ENCODE peak calls at places on chromosome 15, in eight cellular contexts. W is left ventricle myocardium inferior; N is OCI-LY7; G is CD8-positive, alpha-beta memory T cell; H is CD8-positive, alpha-beta T cell; L is spleen; E is fibroblast of lung; X is cardiac fibroblast. K is an unnamed sample.

GRCh38 chr15:41153733-41154132 is 37.7 kb upstream of the INO80 start:
- DNase-seq in W (no peak), N (no peak), H (no peak), L (no peak), X (no peak), G (no peak), E (no peak), K (no peak)

GRCh38 chr15:99514306-99514705 is 51.5 kb upstream of the MEF2A start:
- DNase-seq in L (peak; percentile 51), G (no peak), N (no peak), H (no peak), X (no peak), W (no peak), E (peak; percentile 14), K (no peak)

GRCh38 chr15:40762919-40763800 is 708 bp upstream of the GCHFR start:
- DNase-seq in E (peak; percentile 57), N (no peak), L (peak; percentile 83), G (no peak), X (peak; percentile 62), H (peak; percentile 60), W (peak; percentile 56), K (peak; percentile 54)

GRCh38 chr15:85010472-85011209 is 29.0 kb downstream of the PDE8A start:
- DNase-seq in W (no peak), G (peak; percentile 15), N (peak; percentile 62), H (no peak), E (no peak), L (no peak), X (peak; percentile 67), K (peak; percentile 83)

GRCh38 chr15:76059320-76060097 is at the start of gene TMEM266:
- DNase-seq in H (no peak), G (no peak), L (peak; percentile 79), E (peak; percentile 26), X (peak; percentile 9), N (no peak), W (peak; percentile 39), K (peak; percentile 13)

GRCh38 chr15:57422113-57422754 is 45.9 kb downstream of the CGNL1 start:
- DNase-seq in N (no peak), H (no peak), G (no peak), W (no peak), E (no peak), X (peak; percentile 65), L (no peak), K (no peak)

GRCh38 chr15:91345761-91346160 is 245.7 kb downstream of the SV2B start:
- DNase-seq in G (no peak), X (no peak), H (no peak), N (no peak), L (no peak), W (no peak), E (no peak), K (no peak)

GRCh38 chr15:84108725-84109124 is 126.8 kb upstream of the GOLGA6L4 start:
- DNase-seq in L (no peak), H (no peak), X (peak; percentile 16), G (no peak), W (no peak), E (peak; percentile 20), N (no peak), K (peak; percentile 13)

GRCh38 chr15:91192285-91193058 is 92.4 kb downstream of the SV2B start:
- DNase-seq in G (no peak), L (no peak), X (no peak), W (no peak), E (no peak), H (no peak), N (no peak), K (no peak)

GRCh38 chr15:89903858-89904130 is 9.0 kb downstream of the ARPIN start:
- DNase-seq in X (no peak), H (no peak), W (no peak), E (no peak), G (no peak), N (no peak), L (no peak), K (no peak)

GRCh38 chr15:60901647-60902046 is 327.5 kb downstream of the RORA start:
- DNase-seq in G (no peak), W (no peak), H (no peak), N (no peak), E (no peak), X (no peak), L (no peak), K (no peak)

GRCh38 chr15:79412429-79412828 is 19.7 kb upstream of the MINAR1 start:
- DNase-seq in L (no peak), E (no peak), N (no peak), G (no peak), H (no peak), W (no peak), X (no peak), K (no peak)

GRCh38 chr15:67171471-67171870 is 83.0 kb downstream of the AAGAB start:
- DNase-seq in E (no peak), L (no peak), G (no peak), X (no peak), H (no peak), N (no peak), W (no peak), K (no peak)

GRCh38 chr15:57100136-57100539 is 181.7 kb downstream of the TCF12 start:
- DNase-seq in N (peak; percentile 37), L (no peak), G (no peak), E (no peak), H (no peak), X (no peak), W (no peak), K (no peak)

GRCh38 chr15:98085003-98085639 is 124.6 kb downstream of the ARRDC4 start:
- DNase-seq in H (no peak), X (peak; percentile 78), E (peak; percentile 50), G (peak; percentile 6), N (peak; percentile 48), L (no peak), W (no peak), K (peak; percentile 80)

GRCh38 chr15:71781179-71781964 is 29.0 kb upstream of the NR2E3 start:
- DNase-seq in L (no peak), N (no peak), G (no peak), H (peak; percentile 42), X (no peak), E (peak; percentile 69), W (no peak), K (no peak)

GRCh38 chr15:55796321-55796965 is 53.5 kb upstream of the PRTG start:
- DNase-seq in N (no peak), X (peak; percentile 24), H (no peak), W (no peak), G (no peak), E (peak; percentile 27), L (no peak), K (peak; percentile 30)

GRCh38 chr15:42491540-42492225 is 742 bp upstream of the ZNF106 start:
- DNase-seq in G (no peak), E (peak; percentile 79), H (no peak), W (no peak), L (no peak), X (peak; percentile 63), N (no peak), K (peak; percentile 55)

GRCh38 chr15:64515196-64515595 is 54.8 kb downstream of the ZNF609 start:
- DNase-seq in N (no peak), X (no peak), E (no peak), H (no peak), W (no peak), L (no peak), G (no peak), K (no peak)

GRCh38 chr15:71411538-71412482 is 296.5 kb downstream of the THSD4 start:
- DNase-seq in G (no peak), E (peak; percentile 64), N (no peak), X (peak; percentile 77), L (no peak), H (no peak), W (no peak), K (peak; percentile 42)

GRCh38 chr15:81029416-81030367 is 29.0 kb downstream of the TLNRD1 start:
- DNase-seq in N (peak; percentile 4), X (peak; percentile 39), E (peak; percentile 34), H (no peak), G (no peak), W (no peak), L (no peak), K (no peak)

GRCh38 chr15:22902046-22902445 is 63.6 kb downstream of the NIPA2 start:
- DNase-seq in H (no peak), G (no peak), W (no peak), L (peak; percentile 62), E (no peak), N (no peak), X (no peak), K (no peak)
- H3K4me3 ChIP-seq in H (no peak overlapping the region), G (no peak overlapping the region), W (no peak overlapping the region), L (no peak overlapping the region), E (no peak overlapping the region), N (no peak overlapping the region), X (no peak overlapping the region), K (no peak overlapping the region)

GRCh38 chr15:68300115-68300940 is 22.8 kb downstream of the FEM1B start:
- DNase-seq in H (no peak), L (peak; percentile 29), N (no peak), G (no peak), E (no peak), X (no peak), W (no peak), K (no peak)

GRCh38 chr15:68301300-68301699 is 23.8 kb downstream of the FEM1B start:
- DNase-seq in W (no peak), L (peak; percentile 31), H (peak; percentile 45), G (no peak), N (no peak), E (no peak), X (no peak), K (no peak)

GRCh38 chr15:68298882-68299381 is 21.4 kb downstream of the FEM1B start:
- DNase-seq in W (no peak), E (no peak), L (peak; percentile 66), X (no peak), G (peak; percentile 44), H (peak; percentile 46), N (peak; percentile 81), K (peak; percentile 77)

GRCh38 chr15:68298336-68298735 is 20.8 kb downstream of the FEM1B start:
- DNase-seq in G (no peak), W (no peak), N (no peak), H (no peak), L (peak; percentile 16), E (no peak), X (no peak), K (no peak)

DNA sequence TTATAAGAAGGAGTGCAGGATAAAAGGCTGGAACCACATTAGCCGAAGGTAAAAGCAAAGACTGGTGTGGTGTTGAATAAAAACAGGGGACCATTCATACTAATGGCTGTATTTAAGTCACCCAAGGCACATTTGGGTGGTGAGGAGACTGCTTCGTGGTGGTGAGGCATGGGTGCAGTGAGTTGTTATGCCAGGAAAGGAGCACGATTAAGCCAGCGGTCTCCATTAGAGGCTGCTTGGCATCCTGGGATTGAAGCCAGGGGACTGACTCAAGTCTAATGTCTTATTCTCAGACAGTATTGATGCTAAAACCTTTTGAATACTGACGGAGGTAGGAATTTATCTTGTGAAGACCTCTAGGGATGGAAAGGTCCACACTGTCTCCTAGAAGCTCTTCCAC is 21.9 kb downstream of the FEM1B start:
- DNase-seq in X (no peak), G (no peak), N (no peak), L (peak; percentile 31), W (no peak), E (peak; percentile 25), H (peak; percentile 46), K (no peak)
- H3K4me3 ChIP-seq in X (no peak overlapping the region), G (peak overlapping the region; percentile 54), N (peak overlapping the region; percentile 42), L (peak overlapping the region; percentile 42), W (peak overlapping the region; percentile 51), E (no peak overlapping the region), H (peak overlapping the region; percentile 44), K (peak overlapping the region; percentile 16)

GRCh38 chr15:32641517-32642059 is at the start of gene SCG5:
- DNase-seq in G (no peak), N (no peak), X (peak; percentile 41), W (no peak), L (no peak), E (peak; percentile 63), H (no peak), K (no peak)
- H3K4me3 ChIP-seq in G (no peak within 1 kb of the TSS), N (no peak within 1 kb of the TSS), X (peak within 1 kb of the TSS; percentile 41), W (peak within 1 kb of the TSS; percentile 19), L (no peak within 1 kb of the TSS), E (peak within 1 kb of the TSS; percentile 66), H (no peak within 1 kb of the TSS), K (peak within 1 kb of the TSS; percentile 53)

GRCh38 chr15:43547539-43547938 is 30.1 kb downstream of the MAP1A start:
- DNase-seq in G (no peak), N (no peak), L (no peak), W (no peak), X (no peak), E (no peak), H (no peak), K (no peak)
- H3K4me3 ChIP-seq in G (no peak overlapping the region), N (no peak overlapping the region), L (no peak overlapping the region), W (no peak overlapping the region), X (no peak overlapping the region), E (no peak overlapping the region), H (no peak overlapping the region), K (no peak overlapping the region)

K was measured in fibroblast of villous mesenchyme.